ENCODE peak calls at places on chromosome 16, in five cellular contexts. Y is hepatocyte, O is neural progenitor cell, J is HCT116, Z is MM.1S. A is an unnamed sample. For H3K9me3, the result is how much of the 10 kb centered on the place peaks cover.

GRCh38 chr16:85316321-85316919 is 204.1 kb upstream of the CIBAR2 start:
- DNase-seq in Y (peak), Z (peak), J (peak), O (peak), A (peak)

GRCh38 chr16:72797606-72798005 is 250.3 kb downstream of the ZFHX3 start:
- DNase-seq in O (no peak), Z (no peak), Y (no peak), J (no peak), A (no peak)

GRCh38 chr16:1971678-1972489 is at the start of gene TBL3:
- DNase-seq in Y (peak), J (peak), O (peak), Z (peak), A (peak)

GRCh38 chr16:81505011-81505660 is 60.5 kb downstream of the CMIP start:
- DNase-seq in J (peak), Z (no peak), O (no peak), Y (no peak), A (no peak)

GRCh38 chr16:16861546-16861945 is 482.6 kb downstream of the NPIPA7 start:
- DNase-seq in Y (peak), J (peak), Z (peak), O (peak), A (peak)

GRCh38 chr16:23505180-23505665 is 5.1 kb downstream of the GGA2 start:
- DNase-seq in Y (no peak), J (no peak), O (peak), Z (no peak), A (no peak)

GRCh38 chr16:67922740-67923139 is 8.9 kb downstream of the CTRL start:
- DNase-seq in Y (no peak), Z (no peak), J (no peak), O (no peak), A (no peak)

GRCh38 chr16:56603589-56603988 is 4.8 kb upstream of the MT2A start:
- DNase-seq in O (peak), J (peak), Z (peak), Y (peak), A (peak)

GRCh38 chr16:9119795-9120194 is 28.4 kb downstream of the HAPSTR1 start:
- DNase-seq in Y (no peak), J (no peak), O (no peak), Z (no peak), A (peak)

GRCh38 chr16:50776042-50776441 is 34.2 kb downstream of the CYLD start:
- DNase-seq in O (no peak), Y (peak), Z (no peak), J (no peak), A (no peak)

GRCh38 chr16:57127836-57128235 is 35.5 kb downstream of the CPNE2 start:
- DNase-seq in J (no peak), Z (no peak), Y (no peak), O (no peak), A (no peak)

GRCh38 chr16:17171250-17172143 is 299.3 kb downstream of the XYLT1 start:
- DNase-seq in J (no peak), Z (no peak), Y (peak), O (no peak), A (no peak)

GRCh38 chr16:48165961-48166578 is 10.3 kb upstream of the ABCC12 start:
- DNase-seq in Y (no peak), J (no peak), Z (no peak), O (no peak), A (no peak)

GRCh38 chr16:70348991-70349390 is 2.3 kb downstream of the DDX19A start:
- DNase-seq in O (no peak), Z (no peak), J (no peak), Y (no peak), A (peak)

GRCh38 chr16:71383054-71383773 is 24.7 kb downstream of the CALB2 start:
- DNase-seq in Z (no peak), O (peak), J (no peak), Y (peak), A (peak)

GRCh38 chr16:31073073-31073822 is 792 bp downstream of the ZNF668 start:
- DNase-seq in Z (peak), Y (peak), O (peak), J (peak), A (peak)

GRCh38 chr16:77711775-77712174 is 10.5 kb upstream of the NUDT7 start:
- DNase-seq in O (no peak), J (no peak), Y (peak), Z (no peak), A (peak)

GRCh38 chr16:81610144-81610842 is 165.7 kb downstream of the CMIP start:
- DNase-seq in O (no peak), J (no peak), Y (peak), Z (no peak), A (peak)

GRCh38 chr16:78748471-78748929 is 649.0 kb downstream of the WWOX start:
- DNase-seq in Y (no peak), O (no peak), Z (peak), J (no peak), A (no peak)

GRCh38 chr16:84391151-84391873 is 23.0 kb downstream of the ATP2C2 start:
- DNase-seq in Y (no peak), Z (no peak), J (no peak), O (no peak), A (peak)

GRCh38 chr16:15461376-15461775 is 27.0 kb downstream of the BMERB1 start:
- DNase-seq in Y (no peak), J (no peak), Z (no peak), O (no peak), A (no peak)

GRCh38 chr16:22262460-22262859 is 34.7 kb upstream of the POLR3E start:
- DNase-seq in O (no peak), Z (no peak), Y (no peak), J (no peak), A (peak)

GRCh38 chr16:50183316-50183715 is 30.2 kb downstream of the TENT4B start:
- DNase-seq in O (no peak), Z (no peak), J (no peak), Y (no peak), A (peak)

GRCh38 chr16:85395207-85395912 is 217.8 kb upstream of the GSE1 start:
- DNase-seq in Y (peak), J (peak), Z (no peak), O (no peak), A (peak)

GRCh38 chr16:68370221-68370920 is 59.6 kb downstream of the PRMT7 start:
- DNase-seq in J (no peak), Z (no peak), Y (no peak), O (no peak), A (no peak)

GRCh38 chr16:19743816-19744159 is 25.7 kb downstream of the IQCK start:
- DNase-seq in Y (no peak), O (no peak), J (no peak), Z (no peak), A (no peak)

GRCh38 chr16:87056083-87056482 is 261.1 kb downstream of the C16orf95 start:
- DNase-seq in J (no peak), O (no peak), Y (no peak), Z (no peak), A (peak)

GRCh38 chr16:73021866-73022495 is 25.9 kb downstream of the ZFHX3 start:
- DNase-seq in Z (no peak), Y (no peak), J (no peak), O (no peak), A (no peak)

GRCh38 chr16:73232555-73233422 is 184.9 kb upstream of the ZFHX3 start:
- DNase-seq in J (peak), Z (no peak), O (no peak), Y (peak), A (no peak)

GRCh38 chr16:24848065-24848464 is 2.3 kb downstream of the SLC5A11 start:
- DNase-seq in J (peak), O (no peak), Z (no peak), Y (no peak), A (peak)

GRCh38 chr16:57380671-57381462 is 8.6 kb downstream of the CX3CL1 start:
- DNase-seq in O (no peak), Z (no peak), J (no peak), Y (no peak), A (no peak)

DNA sequence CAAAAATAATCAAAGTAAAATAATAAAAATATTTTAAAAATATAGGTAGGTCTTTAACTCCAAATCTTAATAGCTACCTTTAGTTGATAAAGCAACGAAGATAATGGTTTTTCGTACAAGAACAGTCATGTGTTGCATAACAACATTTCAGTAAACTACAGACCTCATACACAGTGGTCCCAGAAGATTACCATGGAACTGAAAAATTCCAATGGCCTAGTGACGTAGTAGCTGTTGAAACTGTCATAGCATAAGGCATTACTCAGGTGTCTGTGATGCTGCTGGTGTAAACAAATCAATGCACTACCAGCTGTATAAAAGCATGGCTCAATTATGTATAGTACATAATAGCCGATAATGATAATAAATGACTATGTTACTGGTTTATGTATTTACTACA is 43.9 kb downstream of the CREBBP start:
- DNase-seq in J (no peak), Z (no peak), Y (no peak), O (no peak), A (no peak)
- H3K9me3 ChIP-seq in J (under half), Z (under half), Y (under half), O (under half), A (under half)

GRCh38 chr16:53480394-53480793 is 22.6 kb downstream of the AKTIP start:
- DNase-seq in Y (no peak), O (no peak), J (no peak), Z (no peak), A (no peak)

GRCh38 chr16:53482123-53482522 is 20.9 kb downstream of the AKTIP start:
- DNase-seq in J (no peak), Z (no peak), Y (no peak), O (no peak), A (peak)

GRCh38 chr16:53476867-53477266 is 26.1 kb downstream of the AKTIP start:
- DNase-seq in J (no peak), Z (no peak), O (no peak), Y (no peak), A (no peak)

GRCh38 chr16:53484542-53484941 is 18.5 kb downstream of the AKTIP start:
- DNase-seq in J (no peak), Z (no peak), O (no peak), Y (no peak), A (no peak)

GRCh38 chr16:53478965-53479364 is 24.0 kb downstream of the AKTIP start:
- DNase-seq in Z (no peak), J (no peak), Y (no peak), O (no peak), A (no peak)
- TF ChIP-seq EZH2phosphoT487 in Z (no peak), J (no peak), Y (no peak), O (no peak), A (no peak)

GRCh38 chr16:88940196-88941050 is 36.6 kb downstream of the CBFA2T3 start:
- DNase-seq in Z (no peak), J (no peak), O (peak), Y (no peak), A (peak)
- TF ChIP-seq EZH2 in Z (no peak), J (no peak), O (peak), Y (peak), A (peak)

DNA sequence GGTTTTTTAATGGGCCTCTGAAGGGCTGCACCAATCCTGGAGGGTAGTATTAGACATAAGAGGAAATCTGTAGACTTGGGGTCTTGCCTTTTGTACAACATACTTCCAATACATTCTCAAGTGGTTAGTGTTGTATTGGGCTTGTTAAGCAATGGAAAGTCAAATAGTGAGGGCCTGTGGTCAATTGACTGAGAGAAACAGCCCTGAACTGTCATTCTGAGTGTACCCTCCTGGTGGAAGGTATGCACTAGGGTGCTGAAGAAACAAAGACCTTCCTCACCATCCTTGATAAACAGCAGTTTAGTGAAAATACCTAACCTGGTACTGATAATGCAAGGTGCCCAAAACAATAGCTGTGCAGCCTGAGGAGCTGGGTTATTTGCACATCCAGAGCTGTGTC is 22.2 kb downstream of the OR2C1 start:
- DNase-seq in J (no peak), Z (no peak), O (no peak), Y (no peak), A (no peak)
- H3K9me3 ChIP-seq in J (under half), Z (under half), O (under half), Y (under half), A (under half)

GRCh38 chr16:75377971-75378386 is 55.3 kb downstream of the CFDP1 start:
- DNase-seq in Y (peak), Z (no peak), O (peak), J (no peak), A (peak)

GRCh38 chr16:75378616-75379015 is 54.7 kb downstream of the CFDP1 start:
- DNase-seq in O (no peak), Y (no peak), Z (no peak), J (no peak), A (no peak)

GRCh38 chr16:75379339-75379738 is 54.0 kb downstream of the CFDP1 start:
- DNase-seq in Z (no peak), Y (no peak), O (no peak), J (no peak), A (no peak)

GRCh38 chr16:75374388-75374787 is 58.9 kb downstream of the CFDP1 start:
- DNase-seq in Z (no peak), J (no peak), Y (no peak), O (no peak), A (no peak)

GRCh38 chr16:75376475-75376907 is 56.8 kb downstream of the CFDP1 start:
- DNase-seq in O (no peak), J (no peak), Y (peak), Z (no peak), A (no peak)
- TF ChIP-seq EZH2phosphoT487 in O (no peak), J (no peak), Y (no peak), Z (no peak), A (no peak)

GRCh38 chr16:12901204-12901596 is 198 bp upstream of the SHISA9 start:
- DNase-seq in O (peak), Y (peak), Z (no peak), J (no peak), A (no peak)
- TF ChIP-seq EZH2 in O (no peak), Y (no peak), Z (no peak), J (no peak), A (no peak)

DNA sequence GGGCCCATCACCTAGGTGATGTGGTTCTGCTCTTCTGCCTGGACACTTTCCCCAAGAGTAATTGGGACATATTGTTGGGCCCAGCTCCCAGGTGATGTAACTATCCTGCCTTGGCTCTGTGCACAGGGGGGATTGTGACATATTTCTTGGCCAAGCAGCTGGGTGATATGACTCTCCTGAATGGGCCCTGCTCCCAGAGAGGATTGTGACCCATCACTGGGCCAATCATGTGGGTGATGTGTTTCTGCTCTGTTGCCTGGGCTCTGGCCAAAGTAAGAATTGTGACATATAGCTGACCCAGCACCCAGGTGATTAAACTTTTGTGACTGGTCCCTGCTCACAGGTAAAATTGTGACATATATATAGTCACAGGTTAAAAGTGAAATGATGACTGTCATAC is 1904.9 kb downstream of the TP53TG3F start:
- DNase-seq in O (no peak), J (no peak), Z (no peak), Y (no peak), A (no peak)
- H3K9me3 ChIP-seq in O (under half), J (under half), Z (under half), Y (under half), A (under half)

DNA sequence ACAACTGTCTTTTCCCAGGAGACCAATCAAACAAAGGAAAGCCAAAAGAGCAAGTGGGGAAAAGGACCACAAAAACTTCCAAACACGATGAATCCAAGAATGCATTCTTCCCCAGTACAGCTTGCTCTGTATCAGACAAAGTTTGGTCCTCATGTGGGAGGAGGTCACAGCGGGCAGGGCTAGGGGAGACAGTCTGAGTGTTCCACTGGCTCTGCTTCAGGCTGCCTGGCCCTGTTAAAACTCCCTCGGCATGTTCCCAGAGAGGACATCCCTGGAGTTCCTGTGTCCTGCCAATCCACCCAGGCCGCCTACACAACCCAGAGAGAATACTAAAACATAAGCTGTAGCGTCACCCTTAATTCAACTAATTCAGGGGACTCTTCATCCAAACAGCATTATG is 415.1 kb upstream of the DYNLRB2 start:
- DNase-seq in Y (no peak), Z (no peak), J (no peak), O (no peak), A (peak)
- TF ChIP-seq EZH2phosphoT487 in Y (no peak), Z (no peak), J (no peak), O (no peak), A (no peak)

GRCh38 chr16:3038896-3039295 is 2.2 kb upstream of the BICDL2 start:
- DNase-seq in Z (no peak), J (no peak), Y (peak), O (no peak), A (no peak)

GRCh38 chr16:3035289-3035971 is 1.3 kb downstream of the BICDL2 start:
- DNase-seq in O (no peak), J (no peak), Y (no peak), Z (no peak), A (no peak)

GRCh38 chr16:3038256-3038655 is 1.5 kb upstream of the BICDL2 start:
- DNase-seq in Z (no peak), O (no peak), Y (peak), J (no peak), A (peak)

GRCh38 chr16:3035972-3036725 is 595 bp downstream of the BICDL2 start:
- DNase-seq in O (no peak), Z (no peak), Y (peak), J (no peak), A (no peak)

DNA sequence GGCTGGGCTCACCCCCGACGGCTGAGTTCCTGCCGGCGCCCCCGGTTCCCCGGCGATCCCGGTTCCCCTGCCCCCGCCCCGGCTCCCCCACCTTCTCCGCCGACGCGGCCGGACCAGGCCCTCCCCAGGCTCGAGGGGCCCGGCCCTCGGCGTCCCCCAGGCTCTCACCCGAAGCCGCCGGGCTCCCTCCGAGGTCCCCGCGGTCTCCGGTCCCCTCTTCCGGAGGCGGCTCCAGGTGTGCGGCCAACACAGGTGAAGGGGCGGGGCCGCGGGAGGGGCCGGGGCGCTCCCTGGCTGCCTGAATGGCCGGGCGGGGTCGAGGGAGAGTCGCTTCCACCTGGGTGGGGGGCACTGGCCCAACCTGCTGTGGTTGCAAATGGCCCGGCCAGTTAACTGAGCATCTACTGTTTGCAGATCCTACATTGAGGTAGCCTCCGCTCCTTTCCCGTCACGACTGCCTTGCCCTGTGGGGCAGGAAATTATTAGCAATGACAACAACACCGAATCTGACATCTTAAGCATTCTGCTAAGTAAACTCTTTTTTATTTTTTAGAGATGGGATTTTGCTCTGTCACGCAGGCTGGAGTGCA is at the start of gene BICDL2:
- DNase-seq in O (no peak), Z (no peak), Y (peak), J (no peak), A (no peak)
- TF ChIP-seq EZH2 in O (peak), Z (no peak), Y (no peak), J (no peak), A (no peak)